ENCODE peak calls at places on chromosome X, in nine cellular contexts. E is uterus, U is suprapubic skin, M is epithelial cell of esophagus, C is astrocyte of the spinal cord, Y is AG04449, K is AG04450, G is GM06990, L is stomach. W is an unnamed sample.

GRCh38 chrX:17456526-17456925 is 81.5 kb downstream of the NHS start:
- DNase-seq in C (no peak), M (no peak), E (no peak), G (no peak), K (no peak), U (no peak), Y (no peak), L (no peak), W (no peak)

GRCh38 chrX:46628406-46629371 is 55.1 kb downstream of the CHST7 start:
- DNase-seq in U (peak), C (peak), G (peak), K (peak), E (peak), Y (no peak), M (no peak), L (no peak), W (peak)

GRCh38 chrX:37371578-37371981 is 22.4 kb downstream of the PRRG1 start:
- DNase-seq in K (no peak), G (no peak), U (no peak), Y (no peak), C (no peak), E (no peak), L (no peak), M (peak), W (peak)

GRCh38 chrX:153723351-153724251 is 586 bp downstream of the BCAP31 start:
- DNase-seq in U (no peak), G (no peak), M (peak), L (peak), Y (no peak), K (no peak), E (peak), C (peak), W (peak)

GRCh38 chrX:10015711-10016515 is 48.8 kb downstream of the CLDN34 start:
- DNase-seq in M (no peak), C (no peak), E (peak), K (no peak), G (no peak), Y (no peak), L (no peak), U (peak), W (peak)

GRCh38 chrX:119155416-119156035 is 27.9 kb upstream of the KIAA1210 start:
- DNase-seq in K (no peak), Y (no peak), M (peak), G (no peak), U (no peak), C (peak), L (no peak), E (no peak), W (peak)

GRCh38 chrX:154531626-154532025 is 15.0 kb downstream of the G6PD start:
- DNase-seq in E (no peak), L (no peak), C (peak), K (no peak), U (no peak), G (no peak), M (no peak), Y (no peak), W (no peak)

GRCh38 chrX:16718824-16719333 is 533 bp upstream of the SYAP1 start:
- DNase-seq in L (no peak), C (no peak), M (no peak), G (no peak), K (no peak), E (no peak), Y (no peak), U (no peak), W (no peak)

GRCh38 chrX:71550578-71550977 is 17.7 kb downstream of the OGT start:
- DNase-seq in G (no peak), M (no peak), E (no peak), K (no peak), C (no peak), U (no peak), L (no peak), Y (no peak), W (no peak)

DNA sequence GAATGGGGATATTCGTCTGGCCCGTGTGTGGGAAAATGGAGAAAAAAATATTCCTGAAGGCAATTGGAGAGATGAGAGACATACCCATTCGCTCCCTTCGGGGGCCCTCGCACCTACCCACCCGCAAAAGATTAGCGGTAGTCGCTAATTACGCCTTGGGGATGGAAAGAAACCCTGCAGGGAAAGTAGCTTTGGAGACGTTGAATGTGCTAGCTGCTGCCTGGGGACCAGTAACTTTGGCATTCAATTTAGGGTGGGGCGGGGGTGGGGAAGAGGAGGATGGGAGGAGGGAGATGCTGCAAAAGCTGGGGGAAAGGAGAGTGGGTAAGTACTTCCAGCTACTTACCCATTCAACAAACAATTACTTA is 407 bp upstream of the ZC4H2 start:
- DNase-seq in Y (no peak), C (no peak), U (no peak), K (no peak), E (peak), G (no peak), M (no peak), L (no peak), W (no peak)
- H3K4me3 ChIP-seq in Y (peak), C (peak), U (peak), K (peak), E (peak), G (peak), M (peak), L (peak), W (peak)

GRCh38 chrX:95071621-95072020 is 1397.6 kb downstream of the FAM133A start:
- DNase-seq in C (no peak), M (peak), Y (no peak), U (no peak), E (no peak), L (no peak), K (no peak), G (no peak), W (no peak)

GRCh38 chrX:95076449-95076848 is 1402.4 kb downstream of the FAM133A start:
- DNase-seq in C (peak), K (no peak), Y (no peak), M (peak), U (no peak), E (no peak), G (no peak), L (no peak), W (peak)

GRCh38 chrX:95065151-95065550 is 1391.1 kb downstream of the FAM133A start:
- DNase-seq in K (no peak), Y (no peak), U (no peak), E (no peak), L (no peak), G (no peak), M (no peak), C (no peak), W (no peak)

GRCh38 chrX:95071052-95071451 is 1397.0 kb downstream of the FAM133A start:
- DNase-seq in E (no peak), Y (no peak), M (no peak), K (no peak), L (no peak), G (no peak), U (no peak), C (no peak), W (no peak)
- TF ChIP-seq CTCF in E (no peak), Y (no peak), M (no peak), K (peak), L (no peak), G (no peak), U (no peak), C (peak), W (peak)

DNA sequence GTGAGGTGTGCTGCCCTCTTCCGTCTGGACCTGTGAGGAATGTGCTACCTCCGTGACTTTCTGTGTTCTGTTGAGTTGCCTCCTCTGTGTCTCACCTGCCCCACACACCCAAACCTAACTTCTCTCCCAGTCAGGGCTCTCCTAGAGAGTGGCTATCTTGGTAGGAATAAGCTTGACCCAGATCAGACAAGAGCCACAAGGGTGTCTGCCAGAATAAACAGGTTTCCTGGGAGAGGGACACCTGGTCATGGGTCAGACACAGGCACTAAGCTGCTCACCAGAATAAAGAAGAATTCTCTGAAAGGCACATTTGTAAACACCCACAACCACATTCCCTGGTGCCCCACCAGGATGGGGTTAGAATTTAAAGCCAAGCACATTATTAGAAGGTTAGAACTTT is 11.1 kb downstream of the ZNF182 start:
- DNase-seq in E (no peak), Y (no peak), L (no peak), G (no peak), C (no peak), K (no peak), M (no peak), U (no peak), W (no peak)
- H3K4me3 ChIP-seq in E (no peak), Y (no peak), L (no peak), G (no peak), C (no peak), K (no peak), M (no peak), U (no peak), W (no peak)

GRCh38 chrX:723781-724180 is 93.2 kb downstream of the SHOX start:
- DNase-seq in U (no peak), M (no peak), Y (no peak), K (no peak), C (no peak), E (no peak), L (no peak), G (no peak), W (peak)

GRCh38 chrX:724256-724655 is 93.7 kb downstream of the SHOX start:
- DNase-seq in Y (no peak), L (no peak), K (no peak), M (no peak), G (no peak), E (no peak), U (no peak), C (no peak), W (no peak)

GRCh38 chrX:729583-730409 is 99.2 kb downstream of the SHOX start:
- DNase-seq in E (no peak), K (no peak), Y (no peak), L (no peak), U (no peak), G (no peak), M (no peak), C (no peak), W (no peak)

DNA sequence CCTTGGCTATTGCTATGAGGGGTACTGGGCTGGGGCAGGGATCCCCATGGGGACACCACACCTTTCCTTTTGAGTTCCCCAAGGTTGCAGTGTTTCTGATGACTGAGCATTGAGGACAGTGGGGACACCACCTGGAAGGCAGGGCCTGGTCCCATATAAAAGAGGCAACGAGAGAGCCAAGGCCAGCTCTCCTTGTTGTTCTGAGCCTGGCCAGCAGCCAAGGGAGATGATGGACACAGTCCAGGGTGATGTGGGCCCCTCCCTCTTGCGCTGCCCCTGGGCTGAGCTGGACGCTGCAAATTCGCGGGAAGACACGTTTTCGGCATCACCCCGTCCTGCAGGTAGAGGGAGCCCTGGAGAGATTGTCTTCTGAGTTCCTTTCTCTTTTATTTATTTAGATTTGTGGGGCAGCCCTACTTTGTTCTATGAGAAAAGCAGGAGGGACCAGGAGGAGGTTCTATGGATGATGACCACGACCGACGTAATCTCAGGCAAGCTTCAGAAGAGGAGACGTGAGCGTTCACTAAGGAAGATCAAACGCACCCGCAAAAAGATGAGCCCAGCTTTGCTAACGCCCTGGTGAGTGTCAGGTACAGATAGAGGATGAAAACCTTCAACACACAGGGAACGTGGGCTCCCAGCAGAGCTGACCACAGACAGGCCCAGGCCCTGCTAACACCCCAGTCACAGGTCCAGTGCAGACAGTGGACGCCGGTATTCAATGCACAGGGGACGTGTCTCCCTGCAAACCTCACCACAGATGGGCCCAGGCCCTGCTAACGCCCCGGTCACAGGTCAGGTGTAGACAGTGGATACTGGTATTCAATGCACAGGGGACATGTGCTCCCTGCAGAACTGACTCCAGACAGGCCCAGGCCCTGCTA is 97.4 kb downstream of the SHOX start:
- DNase-seq in E (no peak), G (no peak), M (no peak), C (no peak), U (no peak), L (no peak), Y (no peak), K (no peak), W (no peak)
- TF ChIP-seq CTCF in E (no peak), G (no peak), M (no peak), C (peak), U (no peak), L (no peak), Y (no peak), K (no peak), W (no peak)

GRCh38 chrX:131801911-131802310 is 221.2 kb upstream of the STK26 start:
- DNase-seq in U (no peak), E (no peak), M (peak), C (no peak), L (no peak), Y (no peak), K (no peak), G (no peak), W (no peak)

GRCh38 chrX:131801066-131801465 is 222.0 kb upstream of the STK26 start:
- DNase-seq in C (no peak), U (no peak), L (no peak), G (no peak), K (no peak), M (no peak), E (no peak), Y (no peak), W (no peak)

GRCh38 chrX:131802836-131803626 is 220.1 kb upstream of the STK26 start:
- DNase-seq in C (peak), L (peak), Y (no peak), M (no peak), K (no peak), U (no peak), E (peak), G (peak), W (no peak)
- H3K4me3 ChIP-seq in C (peak), L (peak), Y (no peak), M (no peak), K (no peak), U (no peak), E (peak), G (peak), W (no peak)

W was measured in AG10803.